ENCODE peak calls at places on chromosomes 11 and 22, in five cellular contexts. M, D, H, G and W are unnamed samples. For H3K4me1 and H3K27me3, the result is how much of the 10 kb centered on the place peaks cover.

GRCh38 chr22:40178417-40179409 is 988 bp downstream of the TNRC6B start:
- DNase-seq in G (no peak), M (no peak), H (no peak), D (no peak), W (peak)

GRCh38 chr11:128669491-128669890 is 24.4 kb upstream of the FLI1 start:
- DNase-seq in G (no peak), H (no peak), M (no peak), D (no peak), W (no peak)

GRCh38 chr22:49824185-49824925 is 3.3 kb downstream of the BRD1 start:
- DNase-seq in G (no peak), M (peak), D (no peak), H (no peak), W (no peak)

GRCh38 chr11:74057251-74058151 is 48.6 kb upstream of the UCP3 start:
- DNase-seq in D (peak), G (no peak), M (no peak), H (no peak), W (no peak)

GRCh38 chr11:126231725-126232459 is 20.3 kb downstream of the FAM118B start:
- DNase-seq in D (no peak), H (no peak), M (no peak), G (no peak), W (no peak)

GRCh38 chr11:73990727-73991126 is 8.1 kb upstream of the UCP2 start:
- DNase-seq in H (no peak), G (no peak), M (no peak), D (no peak), W (no peak)

GRCh38 chr11:70464509-70465361 is 66.4 kb downstream of the CTTN start:
- DNase-seq in H (no peak), G (no peak), D (no peak), M (no peak), W (no peak)

GRCh38 chr11:5083602-5084001 is 14.2 kb downstream of the OR52E1 start:
- DNase-seq in H (no peak), D (no peak), G (no peak), M (no peak), W (no peak)

GRCh38 chr11:59283825-59284772 is 71.4 kb upstream of the MPEG1 start:
- DNase-seq in D (peak), H (no peak), M (no peak), G (no peak), W (no peak)

GRCh38 chr11:27100534-27100933 is 59.9 kb downstream of the BBOX1 start:
- DNase-seq in D (no peak), H (no peak), G (no peak), M (no peak), W (no peak)

GRCh38 chr11:86418929-86419328 is 44.2 kb downstream of the CCDC81 start:
- DNase-seq in H (no peak), M (no peak), G (no peak), D (no peak), W (no peak)

GRCh38 chr11:118443590-118444218 is 7.4 kb downstream of the KMT2A start:
- DNase-seq in D (no peak), G (no peak), M (no peak), H (no peak), W (no peak)

GRCh38 chr11:1873048-1873812 is 18.5 kb downstream of the PRR33 start:
- DNase-seq in G (peak), D (no peak), H (no peak), M (peak), W (peak)

GRCh38 chr22:40626826-40627225 is 9.7 kb downstream of the MRTFA start:
- DNase-seq in M (no peak), H (no peak), G (no peak), D (no peak), W (no peak)

GRCh38 chr11:109864161-109864661 is 229.0 kb upstream of the ZC3H12C start:
- DNase-seq in H (no peak), M (no peak), G (no peak), D (peak), W (no peak)

GRCh38 chr11:31254411-31254810 is 115.1 kb downstream of the DCDC1 start:
- DNase-seq in H (no peak), D (no peak), G (no peak), M (no peak), W (no peak)

GRCh38 chr11:83034673-83035014 is 37.1 kb downstream of the RAB30 start:
- DNase-seq in G (no peak), H (no peak), D (no peak), M (no peak), W (no peak)

GRCh38 chr11:68370211-68371111 is 58.1 kb downstream of the LRP5 start:
- DNase-seq in D (no peak), G (no peak), M (peak), H (no peak), W (peak)

GRCh38 chr22:45450931-45451651 is 37.6 kb downstream of the RIBC2 start:
- DNase-seq in H (no peak), M (no peak), D (no peak), G (no peak), W (no peak)

GRCh38 chr11:102761646-102762238 is 18.7 kb downstream of the MMP10 start:
- DNase-seq in G (no peak), M (no peak), D (no peak), H (no peak), W (no peak)

GRCh38 chr11:36364551-36364950 is 68.5 kb downstream of the PRR5L start:
- DNase-seq in H (no peak), D (no peak), G (no peak), M (no peak), W (no peak)

GRCh38 chr11:75195164-75195962 is 44.5 kb downstream of the SLCO2B1 start:
- DNase-seq in G (no peak), M (peak), H (no peak), D (no peak), W (peak)

GRCh38 chr11:20118209-20118608 is 42.1 kb downstream of the DBX1 start:
- DNase-seq in G (no peak), H (no peak), D (no peak), M (no peak), W (no peak)

GRCh38 chr11:27571151-27571840 is 64.7 kb upstream of the LIN7C start:
- DNase-seq in D (no peak), H (no peak), G (no peak), M (no peak), W (no peak)

GRCh38 chr22:47659467-47660302 is 897.2 kb downstream of the TBC1D22A start:
- DNase-seq in D (no peak), H (no peak), G (no peak), M (no peak), W (no peak)
- TF ChIP-seq CTCF in D (no peak), H (no peak), G (no peak), M (no peak), W (no peak)

DNA sequence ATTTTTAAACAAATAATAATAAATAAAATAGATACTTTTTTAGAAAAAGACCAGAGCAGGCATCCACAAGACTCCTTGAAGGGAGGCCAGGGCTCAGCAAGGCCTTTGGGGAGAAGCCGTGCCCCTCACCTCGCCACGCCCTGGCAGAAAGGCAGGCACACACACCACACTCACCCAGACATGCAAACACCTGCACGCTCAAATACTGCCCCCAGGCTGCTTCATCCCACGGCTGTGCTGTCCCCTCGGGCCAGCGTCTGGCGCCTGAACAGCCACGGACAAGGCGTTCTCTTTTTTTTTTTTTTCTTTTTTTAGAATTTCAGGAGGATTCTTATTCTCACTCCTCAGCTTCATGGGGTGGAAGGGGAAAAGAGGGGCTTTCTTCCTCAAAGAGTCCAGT is 1.5 kb downstream of the FADS3 start:
- DNase-seq in G (no peak), H (no peak), M (no peak), D (no peak), W (no peak)
- H3K4me1 ChIP-seq in G (under half), H (under half), M (under half), D (under half), W (half or more)

GRCh38 chr11:120647681-120648080 is 136.1 kb downstream of the GRIK4 start:
- DNase-seq in H (no peak), M (no peak), G (no peak), D (no peak), W (no peak)

GRCh38 chr11:120643254-120643653 is 131.7 kb downstream of the GRIK4 start:
- DNase-seq in G (no peak), H (no peak), M (no peak), D (no peak), W (no peak)

GRCh38 chr11:120645639-120646038 is 134.1 kb downstream of the GRIK4 start:
- DNase-seq in G (no peak), M (no peak), H (peak), D (no peak), W (no peak)

GRCh38 chr11:120648706-120649250 is 137.2 kb downstream of the GRIK4 start:
- DNase-seq in G (no peak), D (no peak), H (no peak), M (no peak), W (no peak)

DNA sequence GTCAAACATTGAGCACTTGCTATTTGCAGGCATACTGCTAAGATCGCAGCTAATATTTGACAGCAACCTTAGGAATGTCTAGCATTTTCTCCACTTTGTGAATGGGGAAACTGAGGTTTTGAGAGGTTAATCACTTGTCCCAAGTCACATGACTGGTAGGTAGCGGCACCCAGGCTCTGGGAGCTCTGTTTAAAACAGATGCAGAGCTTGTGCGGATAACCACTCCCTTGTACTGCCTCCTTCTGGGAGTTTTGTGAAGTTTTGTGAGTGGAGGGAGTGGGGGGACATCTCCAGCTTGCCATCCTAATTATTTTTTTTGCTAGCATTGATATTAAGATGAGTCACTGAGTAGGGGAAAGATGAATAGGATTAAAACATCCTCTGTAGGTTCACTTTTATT is 134.7 kb downstream of the GRIK4 start:
- DNase-seq in D (no peak), H (no peak), M (no peak), G (no peak), W (no peak)
- H3K27me3 ChIP-seq in D (under half), H (half or more), M (under half), G (under half), W (half or more)

GRCh38 chr11:47269002-47269828 is 718 bp upstream of the MADD start:
- DNase-seq in M (peak), H (no peak), G (peak), D (peak), W (peak)
- TF ChIP-seq CTCF in M (no peak), H (no peak), G (no peak), D (no peak), W (peak)

GRCh38 chr11:96256213-96256580 is 86.8 kb downstream of the MAML2 start:
- DNase-seq in H (no peak), G (no peak), M (no peak), D (no peak), W (no peak)

GRCh38 chr11:96257036-96257435 is 86.0 kb downstream of the MAML2 start:
- DNase-seq in M (no peak), D (no peak), H (no peak), G (no peak), W (no peak)

GRCh38 chr11:96254087-96254486 is 88.9 kb downstream of the MAML2 start:
- DNase-seq in M (no peak), H (no peak), G (no peak), D (no peak), W (no peak)

GRCh38 chr11:96256604-96257003 is 86.4 kb downstream of the MAML2 start:
- DNase-seq in H (no peak), M (no peak), D (no peak), G (no peak), W (no peak)

GRCh38 chr11:96254854-96255253 is 88.1 kb downstream of the MAML2 start:
- DNase-seq in M (no peak), G (no peak), H (no peak), D (no peak), W (no peak)
- H3K4me1 ChIP-seq in M (half or more), G (under half), H (under half), D (under half), W (half or more)

DNA sequence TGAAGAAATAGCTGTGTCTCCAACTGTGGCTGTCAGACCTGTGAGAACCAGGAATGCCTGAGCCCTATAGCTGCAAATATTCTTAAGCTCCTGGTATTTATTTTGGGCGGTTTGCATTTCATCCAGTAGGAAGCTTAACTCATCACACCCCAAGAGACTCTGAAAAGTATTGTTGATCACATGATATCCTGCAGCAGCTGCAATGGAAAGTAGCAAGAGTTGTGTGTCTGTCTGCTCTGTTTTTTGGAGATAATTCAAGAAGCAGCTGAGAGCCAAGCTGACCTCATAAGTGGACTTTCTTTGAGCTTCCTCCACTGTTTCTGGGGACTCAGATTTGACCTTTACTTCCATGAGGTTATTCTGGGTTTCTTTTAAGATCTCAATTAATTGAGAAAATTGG is 36.4 kb upstream of the MRPL17 start:
- DNase-seq in D (no peak), M (no peak), G (no peak), H (no peak), W (no peak)
- H3K27me3 ChIP-seq in D (half or more), M (under half), G (under half), H (under half), W (under half)

DNA sequence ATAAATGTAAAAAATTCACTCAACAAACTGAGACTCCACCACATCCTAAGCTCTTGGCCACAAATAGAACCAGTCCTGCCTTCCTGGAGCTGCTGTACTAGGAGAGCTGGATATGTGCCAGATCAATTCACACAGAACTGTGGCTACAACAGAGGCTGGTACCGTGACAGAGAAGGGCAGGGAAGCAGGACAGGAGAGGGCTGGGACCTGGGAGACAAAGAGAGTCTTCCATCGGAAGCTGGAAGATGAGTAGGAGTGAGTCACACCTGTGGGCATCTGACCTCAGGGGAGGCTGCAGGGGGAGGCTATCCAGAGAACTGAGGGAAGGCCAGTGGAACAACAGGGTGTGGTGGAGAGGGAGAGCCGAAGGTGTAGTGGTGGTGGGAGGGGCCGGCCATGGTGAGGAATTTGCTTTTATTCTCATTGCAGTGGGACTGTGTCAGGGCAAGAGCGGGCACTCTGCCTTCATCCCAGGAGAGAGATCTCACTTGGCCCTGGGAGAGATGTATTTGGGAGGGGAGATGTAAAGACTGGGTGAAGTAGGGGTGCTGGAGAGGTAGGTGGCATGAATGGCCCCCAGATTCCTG is 1.9 kb upstream of the LTBP3 start:
- DNase-seq in D (peak), H (no peak), G (no peak), M (no peak), W (no peak)
- TF ChIP-seq CTCF in D (no peak), H (no peak), G (no peak), M (no peak), W (no peak)

GRCh38 chr11:93524173-93524536 is 19.0 kb downstream of the SMCO4 start:
- DNase-seq in H (no peak), M (no peak), D (no peak), G (no peak), W (no peak)
- H3K4me1 ChIP-seq in H (under half), M (half or more), D (under half), G (under half), W (half or more)